ENCODE peak calls at places on chromosomes 7 and 10, in four cellular contexts. U is mucosa of descending colon, O is left ventricle myocardium inferior, R is epithelial cell of proximal tubule. A is an unnamed sample.

GRCh38 chr10:113605207-113605606 is 52.4 kb downstream of the HABP2 start:
- DNase-seq in R (no peak), U (no peak), O (no peak), A (no peak)

GRCh38 chr7:106891545-106892410 is 26.7 kb downstream of the PIK3CG start:
- DNase-seq in U (no peak), O (no peak), R (no peak), A (no peak)

GRCh38 chr10:44662002-44662401 is 249.1 kb upstream of the TMEM72 start:
- DNase-seq in O (no peak), R (no peak), U (no peak), A (no peak)

GRCh38 chr10:28984431-28984830 is 304.4 kb upstream of the LYZL1 start:
- DNase-seq in O (peak), R (peak), U (peak), A (peak)

GRCh38 chr10:6224781-6225180 is 22.0 kb downstream of the PFKFB3 start:
- DNase-seq in R (no peak), O (no peak), U (no peak), A (no peak)

GRCh38 chr7:111833461-111833860 is 271.2 kb upstream of the IMMP2L start:
- DNase-seq in R (no peak), U (no peak), O (no peak), A (no peak)

GRCh38 chr10:116613486-116613885 is 7.3 kb upstream of the PNLIPRP2 start:
- DNase-seq in R (no peak), O (no peak), U (no peak), A (no peak)

GRCh38 chr7:107564553-107565298 is 955 bp downstream of the DUS4L start:
- DNase-seq in U (no peak), R (peak), O (no peak), A (no peak)

GRCh38 chr10:20970044-20970443 is 72.9 kb upstream of the NEBL start:
- DNase-seq in O (no peak), R (no peak), U (no peak), A (no peak)

GRCh38 chr7:1950066-1950622 is 280.1 kb downstream of the ELFN1 start:
- DNase-seq in U (no peak), R (no peak), O (no peak), A (peak)

GRCh38 chr10:95266674-95267095 is 24.1 kb downstream of the PDLIM1 start:
- DNase-seq in O (no peak), U (no peak), R (peak), A (no peak)

GRCh38 chr7:106812027-106812643 is 52.9 kb upstream of the PIK3CG start:
- DNase-seq in O (peak), R (no peak), U (no peak), A (peak)

GRCh38 chr7:66694286-66694685 is 46.2 kb upstream of the RABGEF1 start:
- DNase-seq in U (no peak), O (no peak), R (no peak), A (no peak)

GRCh38 chr10:102863660-102864059 is 5.6 kb upstream of the AS3MT start:
- DNase-seq in O (no peak), R (no peak), U (no peak), A (no peak)

GRCh38 chr10:104337985-104338735 is at the start of gene ITPRIP:
- DNase-seq in O (peak), R (no peak), U (peak), A (peak)

GRCh38 chr7:139476139-139476538 is 7.3 kb downstream of the KLRG2 start:
- DNase-seq in R (no peak), O (no peak), U (no peak), A (no peak)

GRCh38 chr7:81690688-81691087 is 79.2 kb downstream of the HGF start:
- DNase-seq in R (no peak), U (no peak), O (no peak), A (no peak)

GRCh38 chr10:129971381-129972144 is 7.5 kb upstream of the EBF3 start:
- DNase-seq in U (peak), O (peak), R (no peak), A (peak)

GRCh38 chr7:21425290-21425689 is 2.6 kb upstream of the SP4 start:
- DNase-seq in O (no peak), R (no peak), U (no peak), A (no peak)

GRCh38 chr7:143390773-143391114 is 9.6 kb downstream of the ZYX start:
- DNase-seq in U (peak), R (no peak), O (no peak), A (no peak)

GRCh38 chr10:52379287-52379686 is 65.2 kb downstream of the DKK1 start:
- DNase-seq in U (no peak), O (no peak), R (no peak), A (no peak)

GRCh38 chr10:3239066-3239919 is 66.7 kb upstream of the PITRM1 start:
- DNase-seq in R (no peak), U (peak), O (peak), A (peak)

GRCh38 chr7:4715385-4715770 is 33.3 kb downstream of the FOXK1 start:
- DNase-seq in U (no peak), O (peak), R (no peak), A (peak)

GRCh38 chr7:111439977-111440376 is 122.3 kb downstream of the IMMP2L start:
- DNase-seq in U (no peak), O (no peak), R (no peak), A (no peak)

GRCh38 chr10:121942749-121943148 is 14.9 kb upstream of the ATE1 start:
- DNase-seq in O (no peak), R (no peak), U (no peak), A (no peak)

DNA sequence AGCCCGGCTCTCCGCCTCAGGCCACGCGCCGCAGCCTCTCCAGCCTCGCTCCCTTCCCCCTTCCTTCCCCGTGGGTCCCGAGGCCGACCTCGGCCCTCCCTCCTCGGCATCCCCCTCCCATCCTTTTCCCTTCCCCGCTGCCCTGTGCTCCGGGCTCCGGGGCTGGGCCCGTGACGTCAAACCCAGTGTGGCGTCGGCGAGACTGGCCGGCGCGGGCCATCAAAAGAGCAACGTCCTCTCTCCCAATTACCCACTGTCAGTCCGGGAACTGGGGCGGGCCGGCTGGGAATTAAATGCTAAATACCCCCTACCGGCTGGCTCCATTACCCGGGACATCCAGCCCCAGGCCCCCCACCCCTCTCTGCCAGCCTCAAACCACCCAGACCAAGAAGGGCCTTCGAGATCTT is 2.6 kb upstream of the GATA3 start:
- DNase-seq in O (no peak), U (no peak), R (no peak), A (no peak)
- H3K4me3 ChIP-seq in O (peak), U (no peak), R (no peak), A (no peak)

GRCh38 chr10:30438016-30438850 is 4.2 kb downstream of the MAP3K8 start:
- DNase-seq in U (no peak), R (no peak), O (no peak), A (no peak)

GRCh38 chr10:30435068-30435422 is 1.1 kb downstream of the MAP3K8 start:
- DNase-seq in O (peak), U (peak), R (no peak), A (peak)

GRCh38 chr10:30436200-30436599 is 2.2 kb downstream of the MAP3K8 start:
- DNase-seq in U (peak), O (no peak), R (no peak), A (peak)

GRCh38 chr10:30436688-30437038 is 2.7 kb downstream of the MAP3K8 start:
- DNase-seq in U (no peak), O (no peak), R (no peak), A (no peak)

GRCh38 chr10:30437039-30437781 is 3.2 kb downstream of the MAP3K8 start:
- DNase-seq in U (no peak), O (no peak), R (peak), A (no peak)
- H3K4me3 ChIP-seq in U (no peak), O (peak), R (peak), A (peak)

GRCh38 chr7:129969881-129970446 is 17.2 kb upstream of the UBE2H start:
- DNase-seq in R (peak), U (peak), O (no peak), A (no peak)
- H3K4me3 ChIP-seq in R (no peak), U (no peak), O (no peak), A (no peak)

GRCh38 chr10:70685461-70685911 is 13.2 kb downstream of the ADAMTS14 start:
- DNase-seq in R (no peak), O (no peak), U (no peak), A (no peak)
- H3K4me3 ChIP-seq in R (no peak), O (no peak), U (no peak), A (no peak)

GRCh38 chr10:50416885-50417284 is 165.6 kb upstream of the ASAH2 start:
- DNase-seq in U (no peak), R (no peak), O (no peak), A (no peak)
- H3K4me3 ChIP-seq in U (no peak), R (peak), O (peak), A (peak)

GRCh38 chr10:74343804-74344203 is 192.8 kb downstream of the ADK start:
- DNase-seq in O (no peak), R (no peak), U (no peak), A (no peak)
- H3K4me3 ChIP-seq in O (no peak), R (no peak), U (no peak), A (no peak)

DNA sequence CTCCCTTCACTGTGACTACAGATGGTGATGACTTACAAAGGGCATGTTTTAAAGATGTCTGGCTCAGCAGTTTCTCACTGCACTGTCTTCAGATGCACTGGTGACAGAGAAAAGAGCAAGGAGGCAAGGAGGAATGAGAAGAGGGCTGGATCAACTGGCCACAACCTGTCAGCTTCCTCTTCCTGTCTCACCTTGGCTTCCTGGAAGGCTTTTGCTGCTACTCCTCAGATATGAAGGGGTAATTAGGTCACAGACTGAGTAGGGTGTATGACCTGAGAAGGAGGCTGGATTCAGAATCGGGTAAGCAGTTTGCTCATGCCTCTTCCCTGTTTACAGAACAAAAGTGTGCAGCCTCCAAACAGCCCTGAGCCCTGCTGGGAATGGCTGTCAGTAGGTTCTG is 143.4 kb upstream of the GHITM start:
- DNase-seq in O (no peak), U (no peak), R (no peak), A (no peak)
- H3K4me3 ChIP-seq in O (no peak), U (no peak), R (no peak), A (no peak)

A was measured in aorta.